ENCODE peak calls at places on chromosomes 12 and 14, in five cellular contexts. K is fibroblast of lung, I is psoas muscle, F is mesenchymal stem cell, W is tibial artery. N is an unnamed sample. For H3K9me3, the result is how much of the 10 kb centered on the place peaks cover.

GRCh38 chr14:37369446-37369845 is 171.7 kb downstream of the MIPOL1 start:
- DNase-seq in W (no peak), K (no peak), F (no peak), I (no peak), N (no peak)

GRCh38 chr12:52607314-52607713 is 6.1 kb upstream of the KRT72 start:
- DNase-seq in W (no peak), F (no peak), I (no peak), K (no peak), N (no peak)

GRCh38 chr14:106821119-106821518 is 1294.7 kb downstream of the TMEM121 start:
- DNase-seq in K (no peak), W (no peak), I (no peak), F (no peak), N (no peak)

GRCh38 chr12:117038919-117039318 is 60.3 kb downstream of the TESC start:
- DNase-seq in F (no peak), W (no peak), I (no peak), K (no peak), N (no peak)

GRCh38 chr14:44846232-44846824 is 115.4 kb downstream of the KLHL28 start:
- DNase-seq in W (no peak), I (no peak), K (peak), F (peak), N (peak)

GRCh38 chr14:29521526-29522137 is 406.0 kb downstream of the PRKD1 start:
- DNase-seq in F (no peak), W (no peak), I (no peak), K (no peak), N (peak)

GRCh38 chr12:94640134-94640928 is 10.0 kb downstream of the TMCC3 start:
- DNase-seq in W (no peak), K (peak), I (no peak), F (peak), N (no peak)

GRCh38 chr14:59707778-59708635 is 131.4 kb upstream of the CCDC175 start:
- DNase-seq in W (no peak), F (no peak), I (no peak), K (peak), N (peak)

GRCh38 chr14:20998674-20999366 is at the start of gene SLC39A2:
- DNase-seq in K (peak), W (peak), I (peak), F (peak), N (peak)

GRCh38 chr14:49769581-49770211 is 1.7 kb downstream of the KLHDC2 start:
- DNase-seq in F (no peak), W (no peak), K (no peak), I (no peak), N (peak)

GRCh38 chr12:51639361-51639760 is 48.3 kb downstream of the SCN8A start:
- DNase-seq in K (no peak), I (no peak), F (no peak), W (no peak), N (no peak)

GRCh38 chr14:37559386-37559785 is 35.7 kb downstream of the FOXA1 start:
- DNase-seq in K (no peak), I (no peak), W (no peak), F (peak), N (no peak)

GRCh38 chr12:3224530-3224903 is 147.3 kb downstream of the TSPAN9 start:
- DNase-seq in K (no peak), F (no peak), W (no peak), I (no peak), N (no peak)

GRCh38 chr12:51389302-51389999 is 1.8 kb downstream of the GALNT6 start:
- DNase-seq in K (peak), I (no peak), W (no peak), F (peak), N (no peak)

GRCh38 chr12:7303230-7303629 is 642 bp upstream of the ACSM4 start:
- DNase-seq in W (no peak), I (no peak), F (no peak), K (no peak), N (no peak)

GRCh38 chr12:62260733-62261683 is 804 bp downstream of the USP15 start:
- DNase-seq in I (no peak), W (peak), F (peak), K (peak), N (peak)

GRCh38 chr12:66403746-66404145 is 101.5 kb downstream of the HELB start:
- DNase-seq in F (no peak), I (no peak), W (no peak), K (no peak), N (no peak)

GRCh38 chr12:90991952-90992465 is 12.8 kb downstream of the EPYC start:
- DNase-seq in F (no peak), I (no peak), W (no peak), K (no peak), N (no peak)

GRCh38 chr14:34030864-34031263 is 80.0 kb upstream of the EGLN3 start:
- DNase-seq in F (peak), W (peak), I (peak), K (peak), N (no peak)

GRCh38 chr12:53328043-53328435 is 6.6 kb upstream of the AAAS start:
- DNase-seq in W (no peak), I (no peak), F (no peak), K (no peak), N (no peak)

GRCh38 chr12:30764251-30764650 is 9.5 kb upstream of the CAPRIN2 start:
- DNase-seq in I (no peak), W (no peak), K (no peak), F (no peak), N (no peak)

GRCh38 chr12:5467941-5468340 is 36.0 kb downstream of the NTF3 start:
- DNase-seq in F (no peak), I (no peak), W (no peak), K (no peak), N (no peak)

GRCh38 chr12:44589697-44590096 is 286.4 kb downstream of the NELL2 start:
- DNase-seq in I (no peak), F (no peak), W (no peak), K (no peak), N (peak)

GRCh38 chr14:104870368-104871144 is 5.5 kb downstream of the CEP170B start:
- DNase-seq in I (peak), F (no peak), W (no peak), K (no peak), N (no peak)

GRCh38 chr12:56189336-56189917 is at the start of gene SMARCC2:
- DNase-seq in W (peak), K (peak), I (peak), F (peak), N (peak)

GRCh38 chr12:20377750-20378149 is 9.4 kb downstream of the PDE3A start:
- DNase-seq in W (no peak), I (no peak), F (no peak), K (no peak), N (no peak)

GRCh38 chr12:124713436-124714082 is 146.1 kb upstream of the NCOR2 start:
- DNase-seq in I (no peak), K (peak), W (peak), F (peak), N (no peak)

GRCh38 chr14:86675059-86675458 is 1145.1 kb downstream of the FLRT2 start:
- DNase-seq in I (no peak), F (no peak), K (no peak), W (no peak), N (no peak)

GRCh38 chr12:56763753-56764657 is 881 bp downstream of the HSD17B6 start:
- DNase-seq in I (no peak), K (peak), F (peak), W (no peak), N (no peak)

GRCh38 chr12:127381681-127382080 is 885.3 kb upstream of the TMEM132C start:
- DNase-seq in K (no peak), I (no peak), W (no peak), F (peak), N (no peak)

GRCh38 chr12:128644664-128645296 is 179.0 kb downstream of the SLC15A4 start:
- DNase-seq in F (no peak), K (no peak), W (no peak), I (no peak), N (peak)

GRCh38 chr12:131038159-131038558 is 84.5 kb downstream of the ADGRD1 start:
- DNase-seq in W (no peak), I (no peak), F (no peak), K (no peak), N (no peak)

GRCh38 chr12:131038961-131039360 is 85.3 kb downstream of the ADGRD1 start:
- DNase-seq in W (no peak), I (no peak), F (no peak), K (no peak), N (no peak)

GRCh38 chr12:131040491-131040890 is 86.8 kb downstream of the ADGRD1 start:
- DNase-seq in F (no peak), K (no peak), W (no peak), I (no peak), N (no peak)

GRCh38 chr12:131041216-131041967 is 87.7 kb downstream of the ADGRD1 start:
- DNase-seq in K (no peak), I (no peak), W (no peak), F (no peak), N (no peak)

GRCh38 chr12:131039551-131039950 is 85.8 kb downstream of the ADGRD1 start:
- DNase-seq in K (no peak), F (no peak), I (no peak), W (no peak), N (no peak)
- H3K9me3 ChIP-seq in K (under half), F (under half), I (under half), W (under half), N (under half)

GRCh38 chr12:10664499-10664898 is 9.4 kb downstream of the STYK1 start:
- DNase-seq in K (no peak), W (no peak), I (no peak), F (no peak), N (no peak)

GRCh38 chr12:10663869-10664268 is 10.0 kb downstream of the STYK1 start:
- DNase-seq in I (no peak), K (no peak), W (no peak), F (no peak), N (no peak)

GRCh38 chr12:10661338-10661737 is 12.5 kb downstream of the STYK1 start:
- DNase-seq in F (no peak), K (peak), W (no peak), I (no peak), N (no peak)
- H3K27ac ChIP-seq in F (no peak), K (no peak), W (no peak), I (no peak), N (no peak)

GRCh38 chr12:114685320-114685781 is 1.4 kb upstream of the TBX3 start:
- DNase-seq in I (peak), F (no peak), K (no peak), W (no peak), N (no peak)

GRCh38 chr12:114685869-114686268 is 1.9 kb upstream of the TBX3 start:
- DNase-seq in I (no peak), W (no peak), K (peak), F (no peak), N (no peak)

GRCh38 chr12:114687802-114688201 is 3.8 kb upstream of the TBX3 start:
- DNase-seq in I (no peak), W (no peak), K (peak), F (no peak), N (no peak)

GRCh38 chr12:114687269-114687605 is 3.3 kb upstream of the TBX3 start:
- DNase-seq in F (no peak), K (no peak), W (no peak), I (no peak), N (no peak)

GRCh38 chr12:114686421-114687268 is 2.7 kb upstream of the TBX3 start:
- DNase-seq in K (no peak), W (no peak), I (no peak), F (no peak), N (no peak)
- H3K4me3 ChIP-seq in K (peak), W (no peak), I (no peak), F (no peak), N (no peak)

GRCh38 chr12:133037207-133038005 is at the start of gene ZNF84:
- DNase-seq in W (peak), K (peak), I (peak), F (peak), N (peak)

DNA sequence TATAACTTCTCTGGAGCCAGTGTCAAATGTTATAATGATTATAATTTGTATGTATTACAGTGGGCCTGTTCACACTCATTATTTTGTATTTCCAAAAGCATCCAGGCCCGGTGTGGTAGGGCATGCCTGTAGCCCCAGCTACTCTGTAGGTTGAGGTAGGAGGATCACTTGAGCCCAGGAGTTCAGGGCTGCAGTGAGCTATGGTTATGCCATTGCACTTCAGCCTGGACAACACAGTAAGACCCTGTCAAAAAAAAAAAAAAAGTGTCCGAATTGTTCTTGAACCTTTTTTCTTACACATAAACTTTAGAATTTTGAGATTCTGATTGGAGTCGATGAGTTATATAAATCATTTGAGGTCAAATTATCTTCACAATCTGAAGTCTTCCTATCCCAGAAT is 1.0 kb downstream of the ZNF84 start:
- DNase-seq in I (no peak), W (no peak), K (no peak), F (no peak), N (no peak)
- H3K9me3 ChIP-seq in I (half or more), W (under half), K (under half), F (half or more), N (half or more)

GRCh38 chr14:68655021-68655811 is 137.7 kb downstream of the ZFP36L1 start:
- DNase-seq in K (peak), I (no peak), W (no peak), F (no peak), N (no peak)

GRCh38 chr14:68654471-68654941 is 138.4 kb downstream of the ZFP36L1 start:
- DNase-seq in I (no peak), K (no peak), W (no peak), F (no peak), N (no peak)

GRCh38 chr14:68652433-68652690 is 140.5 kb downstream of the ZFP36L1 start:
- DNase-seq in I (no peak), F (no peak), K (no peak), W (no peak), N (no peak)

GRCh38 chr14:68653108-68653507 is 139.8 kb downstream of the ZFP36L1 start:
- DNase-seq in F (no peak), K (no peak), I (no peak), W (no peak), N (no peak)

DNA sequence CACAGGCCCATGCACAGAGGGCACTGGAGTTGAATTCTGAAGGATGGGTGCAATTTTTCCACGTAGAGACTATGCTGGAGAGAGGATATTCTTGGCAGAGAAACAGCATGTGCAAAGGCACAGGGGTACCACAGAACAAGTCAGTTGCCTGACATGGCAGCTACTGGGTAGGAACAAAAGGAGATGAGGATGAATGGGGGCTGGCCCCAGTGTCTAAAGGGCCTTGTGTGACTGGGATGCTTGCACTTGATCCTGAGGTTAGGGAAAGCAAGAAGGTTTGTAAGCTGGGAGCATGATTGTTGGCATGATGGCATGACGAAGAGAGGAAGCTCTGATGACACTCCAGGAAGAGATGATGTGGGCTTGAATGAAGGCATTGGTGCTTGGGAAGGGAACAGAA is 139.1 kb downstream of the ZFP36L1 start:
- DNase-seq in W (no peak), I (no peak), F (no peak), K (no peak), N (no peak)
- H3K27ac ChIP-seq in W (no peak), I (no peak), F (no peak), K (no peak), N (no peak)

GRCh38 chr12:67853204-67853603 is 136.0 kb upstream of the IFNG-AS1 start:
- DNase-seq in K (peak), I (no peak), W (no peak), F (peak), N (no peak)

GRCh38 chr12:67854351-67854750 is 134.9 kb upstream of the IFNG-AS1 start:
- DNase-seq in W (no peak), F (peak), I (no peak), K (no peak), N (no peak)

GRCh38 chr12:67855103-67855502 is 134.1 kb upstream of the IFNG-AS1 start:
- DNase-seq in K (no peak), I (no peak), F (no peak), W (no peak), N (no peak)
- H3K4me3 ChIP-seq in K (no peak), I (no peak), F (no peak), W (no peak), N (no peak)

GRCh38 chr12:38141861-38142260 is 174.7 kb upstream of the ALG10B start:
- DNase-seq in I (no peak), W (no peak), F (no peak), K (no peak), N (no peak)
- H3K9me3 ChIP-seq in I (under half), W (under half), F (under half), K (under half), N (under half)

GRCh38 chr14:23517650-23518329 is 33.8 kb downstream of the ZFHX2 start:
- DNase-seq in I (no peak), F (no peak), W (no peak), K (no peak), N (no peak)

GRCh38 chr14:23514009-23514962 is 37.3 kb downstream of the ZFHX2 start:
- DNase-seq in W (no peak), I (no peak), F (no peak), K (no peak), N (no peak)

GRCh38 chr14:23513466-23514008 is 38.0 kb downstream of the ZFHX2 start:
- DNase-seq in F (no peak), K (no peak), I (no peak), W (no peak), N (no peak)

GRCh38 chr14:23512156-23512555 is 39.4 kb downstream of the ZFHX2 start:
- DNase-seq in I (no peak), K (no peak), F (no peak), W (no peak), N (peak)

DNA sequence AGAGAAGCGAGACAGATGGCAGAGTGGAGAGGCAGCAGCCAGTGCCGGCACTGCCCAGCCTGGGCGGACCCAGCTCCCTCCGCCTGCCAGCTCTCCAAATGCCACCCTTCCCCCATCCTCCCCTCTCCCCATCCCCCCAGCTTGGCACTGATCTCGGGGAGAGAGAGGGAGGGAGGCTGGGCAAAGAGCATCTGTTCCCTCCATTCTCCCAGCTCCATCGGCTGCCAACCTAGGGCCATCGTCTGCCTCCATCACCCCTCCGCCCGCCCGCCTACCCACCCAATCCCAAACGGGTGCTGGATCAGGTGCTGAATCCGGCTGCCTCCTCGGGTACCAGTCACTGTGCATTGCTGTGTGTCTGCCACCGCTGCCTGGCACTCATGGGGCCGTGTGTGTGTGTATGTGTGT is 38.6 kb downstream of the ZFHX2 start:
- DNase-seq in I (no peak), W (no peak), F (no peak), K (no peak), N (no peak)
- H3K27ac ChIP-seq in I (no peak), W (no peak), F (no peak), K (no peak), N (no peak)

N was measured in A673.